ENCODE peak calls at places on chromosomes 2 and 18, in six cellular contexts. L, J, Z, N, X and D are unnamed samples.

GRCh38 chr18:74457743-74458465 is 796 bp upstream of the DIPK1C start:
- DNase-seq in Z (no peak), L (no peak), X (no peak), N (no peak), J (no peak), D (no peak)

GRCh38 chr18:32138332-32138731 is 46.7 kb downstream of the RNF138 start:
- DNase-seq in L (no peak), X (no peak), J (peak), N (no peak), Z (no peak), D (no peak)

GRCh38 chr2:96527990-96528679 is 8.4 kb upstream of the ARID5A start:
- DNase-seq in N (no peak), J (peak), Z (no peak), X (no peak), L (no peak), D (no peak)

GRCh38 chr2:54957321-54957999 is 92.8 kb downstream of the RTN4 start:
- DNase-seq in L (no peak), J (peak), N (no peak), X (no peak), Z (no peak), D (no peak)

GRCh38 chr18:69539404-69539803 is 138.7 kb downstream of the DOK6 start:
- DNase-seq in X (no peak), Z (no peak), N (no peak), J (no peak), L (no peak), D (no peak)

GRCh38 chr2:38581193-38582147 is 21.3 kb downstream of the HNRNPLL start:
- DNase-seq in X (peak), L (peak), N (peak), Z (no peak), J (peak), D (peak)

GRCh38 chr2:100293341-100294161 is 28.8 kb downstream of the LONRF2 start:
- DNase-seq in N (no peak), X (no peak), L (no peak), Z (no peak), J (peak), D (no peak)

GRCh38 chr2:37583402-37583801 is 88.0 kb downstream of the CDC42EP3 start:
- DNase-seq in L (no peak), X (no peak), N (no peak), J (no peak), Z (no peak), D (no peak)

GRCh38 chr2:65186872-65187851 is 40.5 kb upstream of the ACTR2 start:
- DNase-seq in X (peak), N (peak), J (peak), L (peak), Z (peak), D (peak)

GRCh38 chr2:52658598-52658997 is 1109.0 kb upstream of the CHAC2 start:
- DNase-seq in J (no peak), Z (no peak), X (no peak), L (peak), N (no peak), D (no peak)

GRCh38 chr2:135985018-135985825 is at the start of gene DARS1:
- DNase-seq in N (peak), X (peak), Z (peak), L (peak), J (peak), D (peak)

GRCh38 chr2:39778775-39779751 is at the start of gene THUMPD2:
- DNase-seq in N (peak), L (peak), X (peak), J (peak), Z (peak), D (peak)

GRCh38 chr18:61554946-61555361 is 221.7 kb downstream of the CDH20 start:
- DNase-seq in X (no peak), N (no peak), Z (no peak), J (no peak), L (no peak), D (no peak)

GRCh38 chr18:72456802-72457201 is 87.3 kb downstream of the CBLN2 start:
- DNase-seq in N (no peak), Z (no peak), X (no peak), J (no peak), L (no peak), D (no peak)

GRCh38 chr2:68689553-68690537 is 44.8 kb upstream of the ARHGAP25 start:
- DNase-seq in Z (no peak), L (no peak), N (no peak), J (no peak), X (no peak), D (no peak)

GRCh38 chr2:145760781-145761649 is 1241.1 kb upstream of the ZEB2 start:
- DNase-seq in L (no peak), X (peak), J (no peak), Z (no peak), N (no peak), D (no peak)

GRCh38 chr2:148577845-148578492 is 66.6 kb upstream of the EPC2 start:
- DNase-seq in L (no peak), Z (peak), J (no peak), N (no peak), X (no peak), D (no peak)

GRCh38 chr2:39469807-39470206 is 32.7 kb upstream of the MAP4K3 start:
- DNase-seq in N (no peak), J (peak), L (no peak), Z (no peak), X (peak), D (no peak)

GRCh38 chr2:151302879-151303278 is 13.4 kb upstream of the NMI start:
- DNase-seq in Z (no peak), X (no peak), J (peak), N (no peak), L (no peak), D (no peak)

GRCh38 chr2:61021228-61021660 is 3.2 kb upstream of the PUS10 start:
- DNase-seq in Z (no peak), N (no peak), L (no peak), X (peak), J (no peak), D (no peak)

GRCh38 chr2:58939388-58939787 is 698.3 kb upstream of the FANCL start:
- DNase-seq in J (no peak), X (no peak), N (no peak), Z (no peak), L (no peak), D (no peak)
- TF ChIP-seq JUND in J (no peak), X (no peak), N (no peak), Z (no peak), L (no peak), D (no peak)

GRCh38 chr2:172549131-172549530 is 6.8 kb upstream of the PDK1 start:
- DNase-seq in N (no peak), L (no peak), X (no peak), J (no peak), Z (no peak), D (no peak)
- TF ChIP-seq JUND in N (no peak), L (no peak), X (no peak), J (no peak), Z (no peak), D (no peak)

GRCh38 chr2:15066138-15066537 is 433.6 kb downstream of the LRATD1 start:
- DNase-seq in X (no peak), J (no peak), Z (no peak), N (no peak), L (no peak), D (no peak)
- TF ChIP-seq JUND in X (no peak), J (no peak), Z (no peak), N (no peak), L (no peak), D (no peak)

GRCh38 chr2:217751192-217751591 is 251.6 kb downstream of the TNS1 start:
- DNase-seq in J (no peak), N (no peak), X (no peak), L (no peak), Z (no peak), D (no peak)

GRCh38 chr2:217751952-217752351 is 250.8 kb downstream of the TNS1 start:
- DNase-seq in Z (no peak), L (no peak), J (no peak), X (no peak), N (no peak), D (no peak)

GRCh38 chr2:217755027-217755756 is 247.6 kb downstream of the TNS1 start:
- DNase-seq in J (no peak), L (no peak), Z (no peak), N (no peak), X (no peak), D (no peak)

GRCh38 chr2:217752714-217753459 is 249.9 kb downstream of the TNS1 start:
- DNase-seq in L (no peak), N (no peak), Z (no peak), X (no peak), J (no peak), D (no peak)

GRCh38 chr2:217753460-217754200 is 249.2 kb downstream of the TNS1 start:
- DNase-seq in X (no peak), J (no peak), L (no peak), Z (no peak), N (no peak), D (no peak)
- TF ChIP-seq JUND in X (no peak), J (no peak), L (no peak), Z (no peak), N (no peak), D (no peak)

GRCh38 chr2:98454500-98455235 is 10.0 kb downstream of the INPP4A start:
- DNase-seq in X (no peak), L (no peak), J (peak), N (no peak), Z (no peak), D (no peak)
- TF ChIP-seq JUND in X (no peak), L (no peak), J (no peak), N (no peak), Z (no peak), D (no peak)

DNA sequence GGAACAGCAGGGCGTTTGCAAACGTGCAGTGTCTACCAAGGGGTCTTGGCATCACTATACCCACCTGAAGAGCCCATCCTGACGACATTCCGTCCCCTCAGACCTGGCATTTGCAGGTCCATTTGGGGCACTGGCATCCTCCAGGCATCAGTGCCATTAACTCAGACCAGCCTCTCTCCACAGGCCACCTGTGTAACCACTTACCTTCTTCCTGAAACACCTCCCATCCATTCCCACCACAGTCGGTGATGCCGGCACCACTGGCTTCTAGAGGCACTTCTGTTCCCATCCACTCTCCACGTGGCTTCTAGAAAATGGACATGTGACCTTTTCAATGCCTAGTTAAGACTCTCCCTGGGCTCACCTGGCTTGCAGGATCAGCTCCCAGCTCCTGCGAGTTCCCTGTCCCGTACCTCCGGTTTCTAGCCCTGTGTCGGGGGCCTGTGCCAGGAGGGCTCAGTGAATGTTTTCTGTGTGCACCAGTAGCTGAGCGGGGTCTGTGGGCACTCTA is 457.8 kb upstream of the HS6ST1 start:
- DNase-seq in J (no peak), L (no peak), Z (no peak), N (no peak), X (no peak), D (no peak)
- TF ChIP-seq JUND in J (no peak), L (no peak), Z (no peak), N (no peak), X (no peak), D (no peak)

DNA sequence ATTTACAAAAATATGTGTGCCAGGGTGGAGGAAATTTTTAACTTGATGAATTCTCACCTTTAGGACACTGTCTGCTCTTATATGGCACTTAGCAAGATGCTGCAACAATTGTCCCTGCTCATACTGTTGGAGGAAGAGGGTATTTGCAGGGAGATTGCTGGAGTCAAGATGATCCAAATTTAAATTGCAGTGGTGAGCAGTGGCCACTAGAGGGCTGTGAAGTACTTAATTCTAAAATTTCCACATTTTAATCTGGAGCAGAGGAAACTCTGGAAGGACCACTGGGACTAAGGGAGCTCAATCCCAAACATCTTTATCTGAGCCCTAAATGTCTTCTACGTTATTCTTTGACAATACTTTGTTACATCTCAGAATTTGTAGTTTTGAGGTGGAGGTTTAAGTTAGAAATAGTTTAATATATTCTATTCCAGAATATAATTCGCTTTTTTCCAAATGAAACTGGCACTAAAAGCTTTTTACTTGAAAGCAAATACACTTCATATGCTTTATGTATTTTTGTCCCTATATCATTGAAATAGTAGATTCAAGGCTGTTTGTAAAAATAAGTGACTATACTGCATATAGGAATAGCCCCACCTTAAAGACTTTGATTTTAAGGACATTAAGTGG is 33.0 kb upstream of the PTH2R start:
- DNase-seq in Z (no peak), N (peak), J (peak), L (peak), X (peak), D (peak)
- TF ChIP-seq JUND in Z (no peak), N (no peak), J (no peak), L (no peak), X (no peak), D (no peak)